ENCODE peak calls at places on chromosomes 5 and 9, in six cellular contexts. W is stimulated activated CD8-positive, alpha-beta memory T cell treated with anti-CD3 and anti-CD28 coated beads, Interleukin-15, amount 100 ng/mL, for 1 hour; E is WERI-Rb-1; B is activated T-cell treated with anti-CD3 and anti-CD28 coated beads, Interleukin-2, amount 50 U/mL, for 72 hours; H is endothelial cell; Z is brain pericyte. I is an unnamed sample.

GRCh38 chr5:60945760-60946253 is 802 bp downstream of the NDUFAF2 start:
- DNase-seq in W (peak; percentile 4), E (no peak), B (peak; percentile 42), H (no peak), Z (no peak), I (peak; percentile 17)

GRCh38 chr5:163571755-163572154 is 66.3 kb downstream of the MAT2B start:
- DNase-seq in W (no peak), E (no peak), B (no peak), H (no peak), Z (no peak), I (no peak)

GRCh38 chr9:114616684-114617520 is 5.8 kb downstream of the TMEM268 start:
- DNase-seq in W (no peak), E (no peak), B (no peak), H (no peak), Z (no peak), I (peak; percentile 70)

GRCh38 chr9:135248111-135248510 is 160.6 kb downstream of the OLFM1 start:
- DNase-seq in W (no peak), E (no peak), B (no peak), H (no peak), Z (no peak), I (no peak)

GRCh38 chr5:2887401-2888348 is 136.2 kb upstream of the IRX2 start:
- DNase-seq in W (no peak), E (no peak), B (no peak), H (no peak), Z (no peak), I (no peak)

GRCh38 chr5:149860801-149861322 is 83.7 kb downstream of the PDE6A start:
- DNase-seq in W (no peak), E (no peak), B (peak; percentile 40), H (no peak), Z (no peak), I (no peak)

GRCh38 chr9:35972093-35972492 is 14.1 kb upstream of the OR2S2 start:
- DNase-seq in W (no peak), E (no peak), B (peak; percentile 15), H (peak; percentile 39), Z (no peak), I (no peak)

GRCh38 chr9:35649431-35650340 is 1.0 kb downstream of the SIT1 start:
- DNase-seq in W (no peak), E (no peak), B (peak; percentile 54), H (no peak), Z (no peak), I (no peak)

GRCh38 chr5:174505621-174506020 is 218.8 kb upstream of the MSX2 start:
- DNase-seq in W (no peak), E (no peak), B (no peak), H (no peak), Z (no peak), I (no peak)

GRCh38 chr5:34511915-34512314 is 144.2 kb upstream of the RAI14 start:
- DNase-seq in W (no peak), E (no peak), B (no peak), H (no peak), Z (no peak), I (no peak)

GRCh38 chr5:141883184-141883947 is 5.2 kb upstream of the PCDH1 start:
- DNase-seq in W (no peak), E (no peak), B (no peak), H (peak; percentile 78), Z (no peak), I (no peak)

GRCh38 chr5:148776780-148777179 is 49.6 kb upstream of the ADRB2 start:
- DNase-seq in W (no peak), E (no peak), B (no peak), H (no peak), Z (no peak), I (no peak)

GRCh38 chr9:128190516-128191405 is 611 bp downstream of the CIZ1 start:
- DNase-seq in W (no peak), E (no peak), B (no peak), H (no peak), Z (no peak), I (no peak)

GRCh38 chr9:35748858-35749514 is at the start of the genes GBA2 and RGP1:
- DNase-seq in W (no peak), E (peak; percentile 84), B (peak; percentile 89), H (peak; percentile 80), Z (no peak), I (peak; percentile 27)

I was measured in AML-193.